ENCODE peak calls at places on chromosomes 16 and 17, in nine cellular contexts. K, Z, G, R, Q, Y, A, O and D are unnamed samples.

GRCh38 chr16:83793179-83793578 is 14.6 kb upstream of the HSBP1 start:
- DNase-seq in K (no peak), Y (no peak), O (no peak), G (peak; percentile 57), Z (no peak), R (no peak), Q (peak; percentile 57), A (no peak), D (no peak)

GRCh38 chr17:78933025-78933958 is 8.1 kb upstream of the TIMP2 start:
- DNase-seq in A (peak; percentile 89), Q (no peak), G (no peak), Z (no peak), K (peak; percentile 99), O (peak; percentile 70), R (no peak), Y (no peak), D (no peak)

GRCh38 chr17:57531648-57532486 is 213.2 kb downstream of the CCDC182 start:
- DNase-seq in Z (no peak), K (no peak), Y (no peak), G (no peak), R (no peak), Q (no peak), O (no peak), A (no peak), D (no peak)

GRCh38 chr16:19086322-19087199 is 19.1 kb downstream of the COQ7 start:
- DNase-seq in Z (peak; percentile 52), G (peak; percentile 92), R (peak; percentile 97), Q (peak; percentile 87), K (peak; percentile 94), O (peak; percentile 89), A (peak; percentile 93), Y (peak; percentile 86), D (peak; percentile 18)

GRCh38 chr17:31434404-31435050 is 43.1 kb downstream of the RAB11FIP4 start:
- DNase-seq in G (no peak), Q (no peak), R (no peak), A (no peak), Y (no peak), K (no peak), Z (no peak), O (no peak), D (no peak)

GRCh38 chr16:69311533-69312388 is 611 bp downstream of the VPS4A start:
- DNase-seq in Q (peak; percentile 67), R (peak; percentile 49), A (no peak), K (no peak), O (no peak), Y (peak; percentile 11), Z (no peak), G (peak; percentile 75), D (no peak)

GRCh38 chr16:29992371-29992967 is 2.9 kb downstream of the HIRIP3 start:
- DNase-seq in Q (no peak), R (peak; percentile 37), O (no peak), G (no peak), Y (no peak), Z (no peak), K (peak; percentile 38), A (peak; percentile 29), D (no peak)

GRCh38 chr17:45353047-45353446 is 36.2 kb upstream of the MAP3K14 start:
- DNase-seq in Y (no peak), K (no peak), Z (no peak), O (no peak), R (peak; percentile 40), Q (no peak), G (no peak), A (no peak), D (no peak)

GRCh38 chr17:48102700-48103378 is 1.6 kb upstream of the CBX1 start:
- DNase-seq in K (no peak), Y (no peak), G (no peak), A (no peak), Q (no peak), Z (no peak), R (peak; percentile 25), O (no peak), D (no peak)

GRCh38 chr16:15483857-15484256 is 49.5 kb downstream of the BMERB1 start:
- DNase-seq in O (no peak), Z (no peak), A (no peak), G (no peak), Y (no peak), Q (no peak), K (no peak), R (no peak), D (no peak)

GRCh38 chr17:385195-385835 is 32.7 kb upstream of the RPH3AL start:
- DNase-seq in G (peak; percentile 66), O (no peak), Q (peak; percentile 69), A (peak; percentile 72), Z (no peak), K (no peak), R (no peak), Y (no peak), D (no peak)

GRCh38 chr17:4161179-4161559 is 18.2 kb downstream of the CYB5D2 start:
- DNase-seq in Y (no peak), R (no peak), Q (peak; percentile 38), G (peak; percentile 50), A (no peak), O (peak; percentile 79), K (peak; percentile 92), Z (no peak), D (no peak)

GRCh38 chr17:52148288-52148968 is 10.1 kb downstream of the CA10 start:
- DNase-seq in Y (no peak), R (no peak), K (no peak), Q (no peak), O (no peak), A (no peak), Z (no peak), G (no peak), D (no peak)

GRCh38 chr17:44738214-44738906 is 20.4 kb upstream of the ADAM11 start:
- DNase-seq in Q (no peak), O (no peak), A (peak; percentile 22), R (no peak), Y (no peak), K (peak; percentile 40), Z (no peak), G (no peak), D (no peak)

GRCh38 chr17:61139219-61139618 is 260.4 kb upstream of the TBX2 start:
- DNase-seq in R (peak; percentile 85), O (no peak), Z (no peak), G (no peak), A (peak; percentile 51), K (peak; percentile 73), Q (no peak), Y (no peak), D (no peak)

GRCh38 chr16:31430380-31431052 is 2.4 kb upstream of the COX6A2 start:
- DNase-seq in A (peak; percentile 15), K (no peak), Q (no peak), Y (no peak), O (no peak), G (peak; percentile 28), Z (no peak), R (no peak), D (no peak)